ENCODE peak calls at places on chromosome 18, in eight cellular contexts. Z is foreskin melanocyte, D is mesenteric fat pad, Y is NCI-H774, T is fibroblast of gingiva, M is left ventricle myocardium superior, A is hepatocyte, B is AG04449. X is an unnamed sample.

GRCh38 chr18:74213429-74213828 is 65.1 kb downstream of the TIMM21 start:
- DNase-seq in D (no peak), B (no peak), A (no peak), M (no peak), T (no peak), Y (no peak), Z (no peak), X (no peak)

GRCh38 chr18:45728341-45729010 is 4.5 kb downstream of the SLC14A1 start:
- DNase-seq in M (no peak), B (no peak), Z (no peak), Y (no peak), T (peak; percentile 61), A (no peak), D (no peak), X (no peak)

GRCh38 chr18:12598181-12598921 is 59.6 kb downstream of the SPIRE1 start:
- DNase-seq in Y (no peak), Z (no peak), T (peak; percentile 6), A (no peak), D (no peak), M (no peak), B (no peak), X (peak; percentile 31)

GRCh38 chr18:48838921-48839818 is 111.6 kb downstream of the SMAD7 start:
- DNase-seq in M (peak; percentile 14), D (no peak), Z (no peak), T (peak; percentile 62), B (no peak), Y (no peak), A (peak; percentile 33), X (peak; percentile 31)

GRCh38 chr18:57035590-57035989 is 111.3 kb upstream of the BOD1L2 start:
- DNase-seq in Y (no peak), A (no peak), Z (no peak), M (no peak), B (no peak), D (no peak), T (no peak), X (no peak)

GRCh38 chr18:23380001-23380550 is 73.0 kb upstream of the RIOK3 start:
- DNase-seq in A (no peak), D (no peak), Y (no peak), T (no peak), B (no peak), Z (no peak), M (no peak), X (no peak)

GRCh38 chr18:43789234-43790000 is 512.1 kb upstream of the SYT4 start:
- DNase-seq in T (peak; percentile 57), Y (no peak), M (no peak), Z (peak; percentile 6), A (peak; percentile 22), B (no peak), D (no peak), X (peak; percentile 45)

GRCh38 chr18:22667616-22668422 is 250.1 kb upstream of the CTAGE1 start:
- DNase-seq in M (no peak), Y (no peak), A (no peak), T (no peak), B (peak; percentile 84), Z (no peak), D (no peak), X (no peak)

GRCh38 chr18:5434425-5434824 is 109.4 kb downstream of the EPB41L3 start:
- DNase-seq in D (no peak), Z (no peak), A (no peak), Y (no peak), M (no peak), B (no peak), T (no peak), X (no peak)

X was measured in fibroblast of the conjunctiva.